ENCODE peak calls at places on chromosomes 2 and 18, in four cellular contexts. C is mesendoderm, I is IMR-90, M is RWPE1. Y is an unnamed sample.

GRCh38 chr18:10926565-10927194 is 222.7 kb downstream of the PIEZO2 start:
- DNase-seq in C (no peak), I (peak; percentile 68), M (no peak), Y (no peak)

GRCh38 chr2:168118733-168119518 is 128.5 kb downstream of the STK39 start:
- DNase-seq in C (peak; percentile 87), I (peak; percentile 82), M (peak; percentile 22), Y (no peak)

GRCh38 chr2:19677825-19678518 is 223.8 kb downstream of the TTC32 start:
- DNase-seq in C (no peak), I (no peak), M (no peak), Y (no peak)

GRCh38 chr2:19048593-19049264 is 309.7 kb downstream of the OSR1 start:
- DNase-seq in C (no peak), I (peak; percentile 65), M (no peak), Y (no peak)

GRCh38 chr2:60540054-60540453 is 13.4 kb downstream of the BCL11A start:
- DNase-seq in C (no peak), I (no peak), M (no peak), Y (no peak)

GRCh38 chr2:161992526-161992925 is 81.5 kb downstream of the DPP4 start:
- DNase-seq in C (peak; percentile 18), I (no peak), M (no peak), Y (peak; percentile 12)

GRCh38 chr2:69585855-69586560 is 57.5 kb downstream of the AAK1 start:
- DNase-seq in C (no peak), I (no peak), M (no peak), Y (no peak)

GRCh38 chr2:29528891-29529520 is 392.4 kb downstream of the ALK start:
- DNase-seq in C (no peak), I (peak; percentile 79), M (no peak), Y (no peak)

GRCh38 chr2:74502720-74503505 is 3.5 kb upstream of the LBX2 start:
- DNase-seq in C (peak; percentile 78), I (peak; percentile 84), M (peak; percentile 75), Y (no peak)

GRCh38 chr2:98543214-98543613 is 65.1 kb downstream of the COA5 start:
- DNase-seq in C (no peak), I (no peak), M (no peak), Y (no peak)

GRCh38 chr2:54787760-54788366 is 64.4 kb downstream of the EML6 start:
- DNase-seq in C (no peak), I (no peak), M (no peak), Y (no peak)

GRCh38 chr2:187995556-187995955 is 296.1 kb upstream of the GULP1 start:
- DNase-seq in C (no peak), I (no peak), M (no peak), Y (no peak)

GRCh38 chr2:19649107-19649506 is 252.7 kb downstream of the TTC32 start:
- DNase-seq in C (no peak), I (peak; percentile 38), M (no peak), Y (no peak)

GRCh38 chr18:39772155-39772919 is 2182.7 kb upstream of the PIK3C3 start:
- DNase-seq in C (no peak), I (peak; percentile 63), M (no peak), Y (no peak)

GRCh38 chr18:60987963-60988362 is 345.3 kb upstream of the CDH20 start:
- DNase-seq in C (no peak), I (peak; percentile 4), M (no peak), Y (no peak)

GRCh38 chr2:201665420-201666158 is 22.3 kb upstream of the TMEM237 start:
- DNase-seq in C (no peak), I (peak; percentile 16), M (no peak), Y (no peak)

GRCh38 chr2:133026536-133027177 is 356.7 kb upstream of the LYPD1 start:
- DNase-seq in C (peak; percentile 84), I (peak; percentile 8), M (no peak), Y (no peak)

GRCh38 chr2:211860224-211860623 is 678.4 kb downstream of the ERBB4 start:
- DNase-seq in C (no peak), I (no peak), M (no peak), Y (no peak)

GRCh38 chr18:26073742-26074141 is 16.7 kb downstream of the SS18 start:
- DNase-seq in C (no peak), I (no peak), M (no peak), Y (no peak)
- H3K27ac ChIP-seq in C (no peak overlapping the region), I (no peak overlapping the region), M (no peak overlapping the region), Y (no peak overlapping the region)

DNA sequence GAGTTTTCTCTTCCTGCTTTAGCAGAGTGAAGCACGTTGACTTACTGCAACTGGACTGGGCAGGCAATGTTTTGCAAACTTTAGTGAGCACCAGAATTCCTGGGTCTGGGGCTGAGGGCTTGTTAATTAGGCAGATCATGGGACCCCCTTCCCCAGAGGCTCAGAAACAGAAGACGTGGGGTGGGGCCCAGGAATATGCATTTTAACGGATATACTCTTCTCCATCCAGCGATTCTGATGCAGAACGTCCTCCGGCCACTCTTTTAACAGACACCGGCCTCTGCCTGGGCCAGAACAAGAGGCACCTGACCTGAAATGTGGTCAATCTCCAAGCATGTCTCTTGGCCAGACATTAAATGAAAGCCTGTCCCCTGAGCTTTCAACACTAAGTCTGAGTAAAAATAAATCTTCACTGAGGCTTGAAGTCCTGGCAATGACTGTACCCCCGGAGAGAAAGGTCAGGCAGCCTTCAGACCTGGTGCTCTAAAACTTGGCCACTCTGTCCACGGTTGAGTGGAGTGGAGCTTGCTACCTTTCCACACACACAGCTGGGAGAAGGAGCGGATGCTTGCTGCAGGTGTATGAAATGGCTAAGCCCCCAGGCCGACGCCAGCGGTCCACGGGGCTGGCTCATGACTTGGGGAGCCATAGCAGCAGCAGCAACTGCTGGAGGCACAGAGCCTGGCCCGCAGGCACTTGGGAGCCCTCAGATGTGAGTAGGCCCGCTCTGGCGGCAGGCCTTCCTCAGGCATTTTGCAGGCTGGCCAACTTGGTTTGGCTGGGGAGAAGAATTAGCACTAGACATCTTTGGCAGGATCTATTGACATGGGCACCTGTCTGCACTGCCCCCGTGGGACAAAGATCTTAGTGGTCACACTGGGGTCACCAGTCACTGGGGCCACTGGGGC is 79.7 kb downstream of the TMEM17 start:
- DNase-seq in C (no peak), I (no peak), M (no peak), Y (no peak)
- H3K27ac ChIP-seq in C (no peak overlapping the region), I (no peak overlapping the region), M (no peak overlapping the region), Y (no peak overlapping the region)

GRCh38 chr2:112841399-112842044 is 4.9 kb upstream of the IL1B start:
- DNase-seq in C (no peak), I (no peak), M (no peak), Y (no peak)

GRCh38 chr2:112836695-112837117 is at the start of gene IL1B:
- DNase-seq in C (no peak), I (peak; percentile 81), M (peak; percentile 90), Y (no peak)

GRCh38 chr2:112835553-112836535 is 735 bp downstream of the IL1B start:
- DNase-seq in C (no peak), I (no peak), M (no peak), Y (no peak)

GRCh38 chr2:112840068-112840445 is 3.5 kb upstream of the IL1B start:
- DNase-seq in C (no peak), I (no peak), M (no peak), Y (no peak)

GRCh38 chr2:112839407-112840067 is 3.0 kb upstream of the IL1B start:
- DNase-seq in C (no peak), I (no peak), M (no peak), Y (no peak)
- H3K27ac ChIP-seq in C (no peak overlapping the region), I (no peak overlapping the region), M (no peak overlapping the region), Y (no peak overlapping the region)

DNA sequence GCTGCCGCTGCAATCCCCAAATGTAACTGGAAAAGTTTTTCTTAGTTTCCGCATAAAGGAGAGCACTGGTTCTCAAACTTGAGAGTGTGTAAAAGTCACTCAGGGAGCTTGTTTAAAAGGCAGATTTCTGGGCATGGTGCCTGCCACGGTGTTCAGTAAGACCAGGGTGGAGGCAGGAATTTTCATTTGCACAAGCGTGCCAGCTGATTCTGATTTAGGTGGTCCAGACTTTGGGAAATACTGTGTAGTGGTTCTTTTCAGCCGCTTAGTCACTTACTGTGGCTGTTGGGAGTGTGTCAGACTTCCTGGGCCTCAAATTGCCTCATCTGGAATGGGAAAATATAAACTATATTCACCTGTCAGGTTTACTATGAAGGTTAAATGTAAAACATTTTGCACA is 788 bp downstream of the ARMC9 start:
- DNase-seq in C (no peak), I (peak; percentile 52), M (peak; percentile 23), Y (no peak)
- H3K27ac ChIP-seq in C (no peak overlapping the region), I (peak overlapping the region; percentile 92), M (peak overlapping the region; percentile 84), Y (no peak overlapping the region)

DNA sequence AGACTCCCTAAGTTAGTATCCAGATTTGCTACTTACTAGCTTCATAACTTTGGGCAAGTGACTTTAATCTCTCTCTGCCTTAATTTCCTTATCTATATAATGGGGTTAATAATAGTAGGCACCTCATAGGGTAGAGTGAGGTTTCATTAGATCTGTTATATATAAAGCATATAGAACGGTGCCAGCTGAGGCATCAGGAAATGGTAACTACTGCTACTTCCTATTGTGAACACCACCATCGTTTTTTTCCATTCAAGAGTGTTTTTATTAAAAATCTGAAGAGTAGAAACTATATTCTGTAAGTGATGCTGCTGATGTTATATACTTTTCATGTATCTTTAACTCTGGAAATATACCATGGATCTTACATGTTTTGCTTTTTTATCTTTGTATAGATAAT is 44.3 kb downstream of the MALT1 start:
- DNase-seq in C (no peak), I (no peak), M (no peak), Y (no peak)
- H3K27ac ChIP-seq in C (no peak overlapping the region), I (no peak overlapping the region), M (no peak overlapping the region), Y (peak overlapping the region; percentile 7)

GRCh38 chr2:12076810-12077209 is 330.4 kb downstream of the LPIN1 start:
- DNase-seq in C (no peak), I (no peak), M (no peak), Y (no peak)

GRCh38 chr2:12081481-12082210 is 335.2 kb downstream of the LPIN1 start:
- DNase-seq in C (no peak), I (no peak), M (no peak), Y (no peak)

GRCh38 chr2:12083713-12084420 is 337.4 kb downstream of the LPIN1 start:
- DNase-seq in C (peak; percentile 46), I (no peak), M (no peak), Y (no peak)

GRCh38 chr2:12083081-12083569 is 336.7 kb downstream of the LPIN1 start:
- DNase-seq in C (peak; percentile 31), I (no peak), M (no peak), Y (no peak)

GRCh38 chr2:12080360-12080759 is 333.9 kb downstream of the LPIN1 start:
- DNase-seq in C (no peak), I (no peak), M (no peak), Y (no peak)
- H3K27ac ChIP-seq in C (no peak overlapping the region), I (no peak overlapping the region), M (no peak overlapping the region), Y (no peak overlapping the region)

Y was measured in CD8-positive, alpha-beta T cell.